ENCODE peak calls at places on chromosomes 6 and 20, in four cellular contexts. R is K562, Z is HL-60, A is GM12878. L is an unnamed sample.

GRCh38 chr20:41050361-41051019 is 21.9 kb downstream of the TOP1 start:
- DNase-seq in A (no peak), Z (no peak), R (peak), L (no peak)

GRCh38 chr6:66264376-66264775 is 557.4 kb upstream of the EYS start:
- DNase-seq in R (no peak), A (no peak), Z (no peak), L (no peak)

GRCh38 chr6:13923527-13924145 is 1.1 kb upstream of the RNF182 start:
- DNase-seq in R (peak), A (no peak), Z (no peak), L (no peak)

GRCh38 chr6:108115598-108116058 is 41.1 kb upstream of the OSTM1 start:
- DNase-seq in Z (no peak), A (no peak), R (peak), L (no peak)

GRCh38 chr20:17657079-17657825 is 24.8 kb downstream of the RRBP1 start:
- DNase-seq in R (no peak), A (no peak), Z (no peak), L (no peak)

GRCh38 chr20:17611540-17612286 is 41.8 kb downstream of the DSTN start:
- DNase-seq in Z (no peak), R (peak), A (no peak), L (peak)

GRCh38 chr6:34237722-34238506 is 1.2 kb downstream of the HMGA1 start:
- DNase-seq in Z (peak), R (peak), A (no peak), L (peak)

GRCh38 chr6:88661136-88661535 is 302.3 kb downstream of the RNGTT start:
- DNase-seq in Z (no peak), A (no peak), R (no peak), L (no peak)

GRCh38 chr6:161272600-161273355 is 1.1 kb downstream of the AGPAT4 start:
- DNase-seq in Z (no peak), A (no peak), R (peak), L (no peak)

GRCh38 chr6:151141685-151142084 is 98.1 kb upstream of the AKAP12 start:
- DNase-seq in A (no peak), Z (no peak), R (no peak), L (no peak)

GRCh38 chr6:52514514-52514913 is 62.3 kb downstream of the TRAM2 start:
- DNase-seq in R (peak), Z (peak), A (no peak), L (no peak)

GRCh38 chr6:90184334-90185298 is 112.0 kb downstream of the BACH2 start:
- DNase-seq in A (no peak), R (peak), Z (no peak), L (no peak)

GRCh38 chr6:124676033-124676432 is 286.2 kb upstream of the RNF217 start:
- DNase-seq in R (no peak), Z (no peak), A (no peak), L (no peak)

GRCh38 chr20:11001767-11002540 is 328.2 kb upstream of the JAG1 start:
- DNase-seq in A (no peak), Z (peak), R (no peak), L (no peak)

GRCh38 chr6:151482290-151482689 is 11.5 kb upstream of the CCDC170 start:
- DNase-seq in A (no peak), R (no peak), Z (no peak), L (no peak)

GRCh38 chr6:132458887-132459604 is 53.9 kb downstream of the STX7 start:
- DNase-seq in R (no peak), A (no peak), Z (no peak), L (no peak)

GRCh38 chr6:29633532-29633901 is 534 bp upstream of the GABBR1 start:
- DNase-seq in Z (no peak), A (no peak), R (peak), L (no peak)

GRCh38 chr20:51697119-51697826 is 70.9 kb downstream of the ATP9A start:
- DNase-seq in A (no peak), R (no peak), Z (no peak), L (no peak)

GRCh38 chr6:30647802-30648460 is 998 bp downstream of the C6orf136 start:
- DNase-seq in R (peak), Z (no peak), A (no peak), L (peak)

GRCh38 chr6:5162401-5162800 is 77.3 kb downstream of the PPP1R3G start:
- DNase-seq in Z (no peak), R (no peak), A (no peak), L (no peak)

GRCh38 chr6:53866231-53866630 is 71.4 kb downstream of the LRRC1 start:
- DNase-seq in A (no peak), Z (no peak), R (no peak), L (no peak)

GRCh38 chr20:51404297-51405060 is 138.0 kb downstream of the NFATC2 start:
- DNase-seq in R (no peak), Z (no peak), A (peak), L (peak)

GRCh38 chr6:1039191-1039590 is 272.7 kb upstream of the FOXQ1 start:
- DNase-seq in Z (no peak), R (no peak), A (no peak), L (no peak)

DNA sequence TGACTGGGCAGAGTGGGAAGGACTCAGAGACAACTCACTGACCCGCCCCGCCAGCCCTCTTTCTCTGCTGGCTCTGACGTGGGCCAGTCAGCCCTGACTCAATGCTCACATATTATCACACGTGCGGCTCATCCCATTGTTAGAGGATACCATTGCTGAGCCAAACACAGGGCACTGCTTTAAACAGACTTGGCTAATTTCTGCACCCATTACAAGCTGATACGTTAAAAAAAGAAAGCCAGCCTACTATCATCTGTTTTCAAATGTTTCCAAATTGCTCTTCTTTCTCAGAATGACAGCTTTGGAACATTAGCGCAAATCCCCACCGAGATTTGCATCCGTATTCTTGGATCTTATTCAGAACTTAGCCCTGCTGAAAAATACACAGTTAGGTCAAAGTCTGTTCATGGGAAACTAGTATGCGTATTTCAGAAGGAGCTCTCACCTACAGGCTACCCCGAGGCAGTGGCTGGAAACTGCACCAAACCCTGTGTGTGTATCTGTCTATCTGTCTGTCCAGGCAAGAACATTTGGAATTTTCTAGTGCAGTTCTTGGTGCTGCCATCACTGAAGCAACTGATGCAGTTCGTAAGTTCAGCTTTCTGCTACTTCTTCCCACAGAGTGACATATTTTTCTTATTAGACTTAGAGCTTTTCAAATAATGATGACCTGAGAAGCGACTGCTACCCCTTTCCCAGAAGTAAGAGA is 32.8 kb downstream of the RAMACL start:
- DNase-seq in R (no peak), A (no peak), Z (no peak), L (no peak)
- TF ChIP-seq POLR2AphosphoS5 in R (no peak), A (no peak), Z (no peak), L (no peak)

GRCh38 chr20:48703511-48704219 is 124.1 kb downstream of the PREX1 start:
- DNase-seq in Z (no peak), R (no peak), A (no peak), L (no peak)

GRCh38 chr20:48704761-48705160 is 123.0 kb downstream of the PREX1 start:
- DNase-seq in A (no peak), R (no peak), Z (no peak), L (no peak)

GRCh38 chr20:48701702-48702101 is 126.1 kb downstream of the PREX1 start:
- DNase-seq in A (no peak), Z (no peak), R (no peak), L (no peak)

GRCh38 chr20:48703107-48703506 is 124.7 kb downstream of the PREX1 start:
- DNase-seq in R (no peak), Z (no peak), A (no peak), L (no peak)

DNA sequence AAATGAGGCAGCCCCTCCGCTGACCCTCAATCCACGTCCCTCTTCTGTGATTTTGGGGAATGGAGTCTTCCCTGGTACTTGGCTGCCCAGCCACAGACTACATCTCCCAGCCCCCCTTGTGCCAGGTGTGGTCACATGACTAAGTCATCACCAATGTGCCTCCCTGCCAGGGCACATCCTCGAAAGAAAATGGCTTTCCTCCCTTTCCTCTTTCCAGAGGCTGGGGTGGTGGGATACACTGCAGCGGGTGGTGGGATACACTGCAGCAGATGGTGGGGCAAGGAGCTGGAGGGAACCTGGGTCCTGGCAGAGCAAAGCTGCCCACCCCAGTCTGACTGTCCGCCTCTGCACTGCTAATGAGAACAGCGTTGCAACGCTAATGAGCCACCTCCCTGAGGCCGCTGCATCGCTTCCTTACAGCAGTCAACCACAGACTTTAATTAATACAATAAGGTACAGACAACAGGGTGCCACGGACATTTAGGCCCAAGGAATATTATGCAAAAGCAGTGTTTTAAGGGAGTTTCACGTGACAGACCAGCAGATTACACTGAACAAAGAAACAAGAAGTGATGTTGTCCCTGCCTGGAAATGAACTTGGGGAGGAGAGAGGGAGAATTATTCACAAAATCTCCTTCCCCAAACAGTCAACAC is 125.3 kb downstream of the PREX1 start:
- DNase-seq in R (no peak), A (no peak), Z (no peak), L (no peak)
- TF ChIP-seq SPI1 in R (no peak), A (no peak), Z (no peak), L (no peak)

GRCh38 chr20:23878787-23879186 is 761 bp downstream of the CST5 start:
- DNase-seq in R (no peak), A (no peak), Z (no peak), L (no peak)
- TF ChIP-seq POLR2AphosphoS5 in R (no peak), A (no peak), Z (no peak), L (no peak)

GRCh38 chr20:63497946-63498935 is 642 bp downstream of the EEF1A2 start:
- DNase-seq in Z (no peak), A (no peak), R (peak), L (no peak)
- TF ChIP-seq SPI1 in Z (no peak), A (no peak), R (no peak), L (no peak)

GRCh38 chr20:43849496-43850197 is 65.0 kb upstream of the TOX2 start:
- DNase-seq in R (no peak), Z (no peak), A (no peak), L (no peak)
- TF ChIP-seq POLR2AphosphoS5 in R (no peak), Z (no peak), A (no peak), L (no peak)

GRCh38 chr6:24827970-24828369 is 29.3 kb upstream of the ARMH2 start:
- DNase-seq in R (no peak), Z (no peak), A (no peak), L (no peak)
- TF ChIP-seq SPI1 in R (no peak), Z (no peak), A (no peak), L (no peak)

DNA sequence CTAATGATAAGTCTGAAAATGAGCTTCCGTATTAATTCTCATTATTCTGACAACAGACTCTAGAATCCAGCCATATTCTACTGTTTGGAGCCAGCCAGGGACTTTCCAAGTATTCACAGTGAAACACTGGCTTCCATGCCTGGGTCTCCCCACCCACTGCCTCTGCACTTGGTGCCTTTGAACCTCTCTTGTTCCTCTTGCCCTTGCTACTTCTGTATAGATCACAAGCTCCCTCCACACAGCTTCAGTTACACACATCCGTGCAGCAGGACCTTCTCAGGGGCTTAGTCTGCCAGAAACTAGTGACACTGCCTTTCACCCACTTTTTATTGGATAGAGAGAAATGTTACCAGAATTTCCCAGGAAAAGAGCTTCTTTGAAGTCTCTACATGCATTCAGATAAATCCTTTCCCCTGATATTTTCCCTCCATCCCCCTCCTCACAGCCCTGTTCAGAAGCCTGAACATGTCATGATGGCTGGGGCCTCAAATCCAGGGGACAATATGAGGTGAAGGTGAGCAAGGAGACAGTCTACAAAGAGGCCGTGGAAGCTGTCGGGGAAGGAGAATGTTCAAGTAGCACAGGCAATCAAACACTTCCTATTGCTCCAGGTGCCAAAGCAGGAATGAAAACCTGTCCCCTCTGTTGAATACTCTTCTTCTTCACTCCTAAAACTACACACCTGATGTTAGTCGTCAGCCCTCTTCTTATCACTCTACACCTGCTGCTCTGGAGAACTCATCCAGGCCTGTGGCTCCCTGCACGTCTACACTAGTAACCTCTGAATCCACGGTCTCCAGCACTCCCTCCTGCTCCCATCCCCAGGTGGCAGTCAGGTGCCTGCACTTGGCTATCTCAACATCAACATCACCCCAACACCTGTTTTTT is 20.1 kb upstream of the HLA-DOA start:
- DNase-seq in Z (no peak), R (no peak), A (peak), L (no peak)
- TF ChIP-seq POLR2AphosphoS5 in Z (no peak), R (no peak), A (peak), L (peak)

GRCh38 chr6:157017861-157018260 is 240.7 kb downstream of the ARID1B start:
- DNase-seq in R (no peak), A (no peak), Z (no peak), L (no peak)
- TF ChIP-seq SPI1 in R (no peak), A (no peak), Z (no peak), L (no peak)

GRCh38 chr20:43765933-43766332 is 39.1 kb upstream of the GTSF1L start:
- DNase-seq in A (no peak), R (no peak), Z (no peak), L (no peak)

GRCh38 chr20:43770342-43770741 is 43.5 kb upstream of the GTSF1L start:
- DNase-seq in R (no peak), A (no peak), Z (no peak), L (no peak)

GRCh38 chr20:43766395-43766794 is 39.6 kb upstream of the GTSF1L start:
- DNase-seq in R (no peak), A (no peak), Z (no peak), L (no peak)

GRCh38 chr20:43766917-43767316 is 40.1 kb upstream of the GTSF1L start:
- DNase-seq in Z (no peak), R (no peak), A (no peak), L (no peak)

GRCh38 chr20:43767686-43768474 is 41.1 kb upstream of the GTSF1L start:
- DNase-seq in A (no peak), R (no peak), Z (no peak), L (no peak)
- TF ChIP-seq POLR2AphosphoS5 in A (no peak), R (no peak), Z (no peak), L (no peak)

GRCh38 chr20:35772563-35773058 is 796 bp downstream of the PHF20 start:
- DNase-seq in A (no peak), R (no peak), Z (no peak), L (no peak)

GRCh38 chr20:35771367-35771688 is 487 bp upstream of the PHF20 start:
- DNase-seq in R (no peak), A (no peak), Z (no peak), L (no peak)

GRCh38 chr20:35771689-35772562 is at the start of gene PHF20:
- DNase-seq in A (peak), Z (peak), R (peak), L (peak)

GRCh38 chr20:35776513-35777101 is 4.8 kb downstream of the PHF20 start:
- DNase-seq in R (peak), Z (no peak), A (no peak), L (no peak)

GRCh38 chr20:35773154-35773751 is 1.4 kb downstream of the PHF20 start:
- DNase-seq in A (peak), R (peak), Z (peak), L (peak)
- TF ChIP-seq SPI1 in A (peak), R (peak), Z (peak), L (peak)